ENCODE peak calls at places on chromosome 11, in eight cellular contexts. S is esophagus squamous epithelium, I is K562, T is uterus, Z is gastrocnemius medialis, H is body of pancreas, L is HCT116, X is thyroid gland. N is an unnamed sample.

GRCh38 chr11:11345099-11345498 is 8.0 kb downstream of the CSNK2A3 start:
- DNase-seq in X (peak), L (no peak), Z (no peak), I (no peak), T (no peak), S (no peak), H (peak), N (no peak)

GRCh38 chr11:15627560-15627959 is 512.8 kb downstream of the INSC start:
- DNase-seq in H (no peak), I (no peak), X (no peak), S (no peak), L (no peak), Z (no peak), T (no peak), N (no peak)

GRCh38 chr11:66287256-66288137 is 1.4 kb downstream of the YIF1A start:
- DNase-seq in L (no peak), I (no peak), X (no peak), T (no peak), H (no peak), Z (no peak), S (no peak), N (no peak)

GRCh38 chr11:57476223-57476882 is 16.0 kb downstream of the RTN4RL2 start:
- DNase-seq in L (no peak), S (no peak), Z (no peak), I (no peak), H (peak), X (peak), T (no peak), N (no peak)

GRCh38 chr11:117819096-117820040 is 5.2 kb downstream of the FXYD2 start:
- DNase-seq in T (peak), L (peak), S (no peak), I (peak), X (peak), H (peak), Z (no peak), N (no peak)

GRCh38 chr11:107478922-107479321 is 21.3 kb upstream of the CWF19L2 start:
- DNase-seq in L (no peak), I (no peak), H (no peak), X (no peak), T (no peak), S (no peak), Z (no peak), N (no peak)

GRCh38 chr11:8709002-8709672 is 26.5 kb downstream of the RPL27A start:
- DNase-seq in Z (peak), S (no peak), L (no peak), T (peak), I (no peak), H (peak), X (peak), N (no peak)

GRCh38 chr11:88246680-88247079 is 71.4 kb upstream of the RAB38 start:
- DNase-seq in L (no peak), X (no peak), H (no peak), Z (no peak), S (no peak), T (no peak), I (no peak), N (no peak)

GRCh38 chr11:72195518-72195917 is 3.6 kb downstream of the FOLR1 start:
- DNase-seq in S (no peak), Z (no peak), H (no peak), X (peak), L (no peak), I (no peak), T (no peak), N (no peak)

GRCh38 chr11:17774232-17775034 is 39.9 kb downstream of the KCNC1 start:
- DNase-seq in Z (no peak), L (no peak), I (no peak), T (no peak), X (no peak), H (no peak), S (no peak), N (no peak)

GRCh38 chr11:74468521-74469280 is 1.4 kb upstream of the KCNE3 start:
- DNase-seq in L (no peak), S (no peak), T (no peak), X (no peak), Z (no peak), I (no peak), H (no peak), N (no peak)

GRCh38 chr11:65850217-65851082 is 7.5 kb downstream of the CFL1 start:
- DNase-seq in I (no peak), T (no peak), X (no peak), H (no peak), Z (no peak), S (no peak), L (no peak), N (no peak)

GRCh38 chr11:90558328-90558865 is 335.5 kb upstream of the CHORDC1 start:
- DNase-seq in X (no peak), S (no peak), T (no peak), H (no peak), I (no peak), L (no peak), Z (no peak), N (no peak)

GRCh38 chr11:118997627-118998387 is at the start of gene CENATAC:
- DNase-seq in H (peak), Z (peak), L (peak), T (peak), X (peak), S (peak), I (peak), N (peak)

GRCh38 chr11:72807021-72807693 is 7.1 kb upstream of the ATG16L2 start:
- DNase-seq in H (no peak), X (no peak), S (no peak), Z (no peak), L (no peak), T (no peak), I (no peak), N (no peak)

GRCh38 chr11:29943347-29943746 is 73.5 kb downstream of the KCNA4 start:
- DNase-seq in X (no peak), H (no peak), L (no peak), S (no peak), Z (no peak), I (no peak), T (no peak), N (no peak)

GRCh38 chr11:19980957-19981669 is 179.2 kb downstream of the DBX1 start:
- DNase-seq in T (peak), H (peak), X (peak), S (no peak), L (no peak), I (peak), Z (no peak), N (no peak)

GRCh38 chr11:12220305-12220704 is 109.9 kb downstream of the MICAL2 start:
- DNase-seq in S (no peak), H (peak), X (peak), L (no peak), T (peak), I (no peak), Z (peak), N (no peak)

GRCh38 chr11:43021466-43021865 is 290.3 kb upstream of the API5 start:
- DNase-seq in L (no peak), S (no peak), T (no peak), X (peak), H (no peak), I (peak), Z (no peak), N (peak)

GRCh38 chr11:126561327-126561893 is 205.9 kb downstream of the ST3GAL4 start:
- DNase-seq in H (peak), X (peak), I (peak), T (no peak), L (no peak), Z (no peak), S (no peak), N (peak)

GRCh38 chr11:120170741-120171261 is 32.9 kb upstream of the TRIM29 start:
- DNase-seq in Z (no peak), T (no peak), S (no peak), I (no peak), L (no peak), H (no peak), X (no peak), N (no peak)

GRCh38 chr11:75524576-75525432 is 937 bp downstream of the GDPD5 start:
- DNase-seq in X (no peak), Z (no peak), H (peak), T (no peak), L (no peak), S (no peak), I (no peak), N (no peak)

GRCh38 chr11:75523811-75524401 is 1.8 kb downstream of the GDPD5 start:
- DNase-seq in I (no peak), H (peak), T (no peak), L (no peak), Z (no peak), S (no peak), X (no peak), N (no peak)

GRCh38 chr11:75527130-75527529 is 1.4 kb upstream of the GDPD5 start:
- DNase-seq in T (no peak), Z (no peak), X (no peak), L (no peak), H (no peak), I (no peak), S (no peak), N (no peak)

GRCh38 chr11:75526192-75526541 is 426 bp upstream of the GDPD5 start:
- DNase-seq in X (no peak), H (no peak), L (no peak), I (no peak), S (no peak), T (no peak), Z (no peak), N (no peak)

DNA sequence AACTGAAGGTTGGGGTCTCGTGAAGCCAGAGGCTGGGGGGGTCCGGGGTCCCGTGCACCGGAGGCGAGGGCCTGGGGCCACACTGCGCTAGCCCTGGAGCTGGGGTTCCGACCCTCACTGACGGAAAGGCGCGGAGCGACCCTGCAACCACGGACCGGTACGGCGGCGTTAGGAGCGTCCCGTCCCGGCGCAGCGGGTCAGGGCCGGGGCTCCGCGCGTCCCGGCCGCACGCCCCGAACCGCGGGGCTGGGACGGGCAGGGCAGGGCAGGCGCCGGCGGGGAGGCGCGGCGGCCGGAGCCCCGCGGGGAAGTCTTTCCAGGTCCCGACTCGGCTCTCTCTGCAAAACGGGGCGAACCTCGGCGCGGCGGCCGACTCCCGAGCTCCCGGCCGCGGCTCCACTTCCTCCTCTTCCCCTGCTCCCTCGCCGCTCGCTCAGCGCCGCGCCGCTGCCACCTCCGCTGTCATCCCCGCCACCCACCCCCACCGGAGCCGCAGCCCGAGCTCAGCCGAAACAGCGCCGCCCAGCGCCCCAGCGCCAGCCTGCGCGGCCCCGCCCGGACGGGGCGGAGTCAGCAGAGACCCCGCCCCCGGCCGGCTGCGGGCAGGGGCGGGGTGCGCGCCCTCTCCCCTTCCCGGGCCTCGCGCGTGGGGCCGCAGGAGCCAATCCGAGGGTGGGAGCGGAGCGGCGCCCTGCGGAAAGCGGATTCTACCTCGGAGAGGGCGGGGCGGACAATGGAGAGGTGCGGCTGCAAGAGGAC is at the start of gene GDPD5:
- DNase-seq in H (peak), Z (peak), I (peak), L (peak), S (peak), T (peak), X (peak), N (peak)
- TF ChIP-seq POLR2A in H (peak), Z (peak), I (peak), L (no peak), S (no peak), T (peak), X (peak), N (no peak)

GRCh38 chr11:34676227-34676626 is 55.3 kb downstream of the EHF start:
- DNase-seq in S (no peak), T (no peak), L (no peak), X (no peak), H (no peak), I (no peak), Z (no peak), N (no peak)

GRCh38 chr11:34682822-34683221 is 61.9 kb downstream of the EHF start:
- DNase-seq in H (no peak), L (peak), Z (no peak), T (no peak), I (no peak), X (no peak), S (no peak), N (no peak)

GRCh38 chr11:34679681-34680080 is 58.8 kb downstream of the EHF start:
- DNase-seq in Z (no peak), L (no peak), I (no peak), H (no peak), T (no peak), S (no peak), X (no peak), N (no peak)

GRCh38 chr11:34680206-34680605 is 59.3 kb downstream of the EHF start:
- DNase-seq in T (no peak), L (no peak), Z (no peak), X (no peak), H (no peak), I (no peak), S (no peak), N (no peak)

GRCh38 chr11:34680918-34681554 is 60.1 kb downstream of the EHF start:
- DNase-seq in H (peak), I (no peak), T (no peak), X (peak), S (no peak), Z (no peak), L (peak), N (no peak)
- TF ChIP-seq POLR2A in H (no peak), I (no peak), T (no peak), X (no peak), S (no peak), Z (no peak), L (no peak), N (no peak)

GRCh38 chr11:61601512-61601911 is 20.6 kb upstream of the SYT7 start:
- DNase-seq in T (no peak), I (no peak), L (no peak), X (no peak), H (peak), S (no peak), Z (no peak), N (no peak)
- TF ChIP-seq POLR2A in T (no peak), I (no peak), L (no peak), X (no peak), H (no peak), S (no peak), Z (no peak), N (no peak)

GRCh38 chr11:111918390-111919256 is at the start of gene C11orf52:
- DNase-seq in T (no peak), S (no peak), Z (peak), L (peak), H (peak), X (peak), I (peak), N (no peak)
- TF ChIP-seq POLR2A in T (no peak), S (no peak), Z (peak), L (no peak), H (peak), X (peak), I (no peak), N (no peak)

GRCh38 chr11:70399681-70400112 is 1.4 kb downstream of the CTTN start:
- DNase-seq in X (peak), Z (peak), S (no peak), L (peak), H (peak), T (peak), I (peak), N (no peak)
- TF ChIP-seq POLR2A in X (peak), Z (peak), S (no peak), L (no peak), H (peak), T (peak), I (peak), N (no peak)

GRCh38 chr11:76444384-76445121 is at the start of gene EMSY:
- DNase-seq in X (peak), L (peak), H (peak), T (peak), S (peak), I (peak), Z (peak), N (peak)
- TF ChIP-seq POLR2A in X (peak), L (peak), H (peak), T (peak), S (peak), I (peak), Z (peak), N (peak)

GRCh38 chr11:46826310-46827044 is 19.6 kb downstream of the CKAP5 start:
- DNase-seq in S (no peak), Z (peak), T (peak), H (peak), L (peak), X (peak), I (peak), N (peak)
- TF ChIP-seq POLR2A in S (no peak), Z (peak), T (peak), H (no peak), L (no peak), X (peak), I (no peak), N (no peak)

GRCh38 chr11:67292671-67293070 is 3.6 kb downstream of the ANKRD13D start:
- DNase-seq in H (no peak), S (no peak), X (no peak), L (no peak), T (no peak), Z (no peak), I (no peak), N (no peak)

GRCh38 chr11:67293090-67293489 is 4.0 kb downstream of the ANKRD13D start:
- DNase-seq in T (no peak), I (no peak), L (no peak), H (no peak), Z (no peak), X (no peak), S (no peak), N (no peak)

GRCh38 chr11:67290801-67291200 is 1.7 kb downstream of the ANKRD13D start:
- DNase-seq in S (no peak), L (no peak), Z (no peak), T (no peak), X (no peak), I (no peak), H (no peak), N (no peak)

GRCh38 chr11:67289651-67290479 is 762 bp downstream of the ANKRD13D start:
- DNase-seq in T (no peak), H (no peak), X (no peak), I (peak), L (no peak), S (no peak), Z (no peak), N (no peak)

DNA sequence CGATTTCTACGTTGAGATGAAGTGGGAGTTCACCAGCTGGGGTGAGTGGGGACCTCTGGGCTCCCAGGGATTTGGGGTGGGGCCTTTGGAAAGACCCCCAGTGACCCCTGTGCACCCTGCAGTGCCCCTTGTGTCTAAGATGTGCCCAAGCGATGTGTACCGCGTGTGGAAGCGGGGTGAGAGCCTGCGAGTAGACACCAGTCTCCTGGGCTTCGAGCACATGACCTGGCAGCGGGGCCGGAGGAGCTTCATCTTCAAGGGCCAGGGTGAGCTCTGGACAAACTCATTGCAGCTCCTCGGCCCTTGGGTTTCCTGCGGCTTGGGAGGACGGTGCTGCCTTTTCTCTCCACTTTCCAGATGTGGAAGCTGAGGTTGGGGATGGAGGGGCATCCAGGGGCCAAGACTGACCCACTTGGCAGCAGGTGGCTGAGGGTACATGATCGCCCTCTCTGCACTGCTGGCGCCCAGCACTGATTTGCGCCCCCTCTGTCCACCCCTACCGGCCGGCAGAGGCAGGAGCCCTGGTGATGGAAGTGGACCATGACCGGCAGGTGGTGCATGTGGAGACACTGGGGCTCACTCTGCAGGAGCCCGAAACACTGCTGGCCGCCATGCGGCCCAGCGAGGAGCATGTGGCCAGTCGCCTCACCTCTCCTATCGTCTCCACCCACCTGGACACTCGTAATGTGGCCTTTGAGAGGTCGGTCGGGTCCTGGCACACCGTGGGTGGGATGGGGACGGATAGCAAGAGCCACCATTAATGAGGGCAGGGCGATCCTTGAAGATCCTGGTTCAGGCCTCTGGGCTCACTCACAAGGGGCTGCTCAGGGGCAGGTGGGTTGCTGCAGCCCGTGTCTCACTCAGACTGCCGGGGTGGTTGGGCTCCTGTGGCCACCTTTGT is 2.6 kb downstream of the ANKRD13D start:
- DNase-seq in L (no peak), X (no peak), Z (no peak), I (no peak), S (no peak), T (no peak), H (no peak), N (no peak)
- TF ChIP-seq POLR2A in L (no peak), X (no peak), Z (no peak), I (no peak), S (no peak), T (no peak), H (no peak), N (no peak)

GRCh38 chr11:121591405-121592033 is 138.8 kb upstream of the SORL1-AS1 start:
- DNase-seq in I (peak), H (peak), L (peak), X (peak), T (peak), Z (peak), S (no peak), N (no peak)

GRCh38 chr11:121590772-121591404 is 138.1 kb upstream of the SORL1-AS1 start:
- DNase-seq in X (no peak), S (no peak), H (no peak), L (no peak), Z (no peak), T (no peak), I (no peak), N (no peak)

GRCh38 chr11:121596195-121597145 is 143.7 kb upstream of the SORL1-AS1 start:
- DNase-seq in I (no peak), L (no peak), Z (no peak), H (no peak), T (no peak), S (no peak), X (no peak), N (no peak)

GRCh38 chr11:121592708-121593107 is 139.9 kb upstream of the SORL1-AS1 start:
- DNase-seq in T (no peak), S (no peak), H (no peak), I (no peak), Z (no peak), X (no peak), L (no peak), N (no peak)

GRCh38 chr11:121595717-121596156 is 143.0 kb upstream of the SORL1-AS1 start:
- DNase-seq in T (peak), X (no peak), Z (no peak), S (no peak), I (no peak), L (peak), H (no peak), N (no peak)
- TF ChIP-seq POLR2A in T (no peak), X (no peak), Z (no peak), S (no peak), I (no peak), L (no peak), H (no peak), N (no peak)

N was measured in GM12891.